ENCODE peak calls at places on chromosome 19, in ten cellular contexts. U is Panc1, X is fibroblast of lung, R is A549, V is IMR-90, F is ovary, G is OCI-LY7, J is stomach, K is neural progenitor cell, Z is body of pancreas. P is an unnamed sample.
A peak's percentile ranks its signal among the peaks of the same experiment; 100 is the strongest.

GRCh38 chr19:531009-531752 is 379 bp upstream of the CDC34 start:
- DNase-seq in Z (peak; percentile 79), X (peak; percentile 67), U (no peak), G (peak; percentile 92), J (peak; percentile 88), K (peak; percentile 97), F (peak; percentile 88), R (peak; percentile 79), V (peak; percentile 76), P (no peak)

GRCh38 chr19:38519988-38520387 is 86.5 kb downstream of the RYR1 start:
- DNase-seq in K (no peak), X (no peak), Z (no peak), U (no peak), J (no peak), V (no peak), G (no peak), R (no peak), F (no peak), P (no peak)

GRCh38 chr19:51187395-51188226 is 37.3 kb upstream of the CD33 start:
- DNase-seq in K (no peak), V (no peak), G (no peak), R (no peak), J (no peak), X (no peak), F (no peak), U (no peak), Z (no peak), P (no peak)

GRCh38 chr19:16886305-16886880 is 2.4 kb upstream of the F2RL3 start:
- DNase-seq in V (peak; percentile 46), Z (peak; percentile 30), G (no peak), F (no peak), R (no peak), X (peak; percentile 36), J (no peak), K (no peak), U (no peak), P (no peak)

GRCh38 chr19:51448011-51448744 is 10.1 kb downstream of the SIGLEC8 start:
- DNase-seq in R (no peak), J (no peak), X (no peak), V (no peak), U (no peak), K (no peak), G (no peak), F (no peak), Z (no peak), P (no peak)

GRCh38 chr19:53642381-53643099 is 10.7 kb downstream of the DPRX start:
- DNase-seq in J (no peak), U (no peak), V (no peak), X (no peak), K (no peak), Z (no peak), R (no peak), G (no peak), F (no peak), P (no peak)

GRCh38 chr19:40337594-40337993 is 10.6 kb downstream of the C19orf47 start:
- DNase-seq in K (no peak), Z (no peak), J (no peak), U (no peak), G (no peak), X (no peak), R (no peak), F (no peak), V (no peak), P (no peak)

GRCh38 chr19:34428549-34429285 is 536 bp downstream of the UBA2 start:
- DNase-seq in K (peak; percentile 61), G (peak; percentile 43), F (no peak), R (peak; percentile 66), Z (peak; percentile 17), V (peak; percentile 17), J (peak; percentile 31), U (no peak), X (peak; percentile 40), P (no peak)

GRCh38 chr19:36046443-36047050 is 7.5 kb downstream of the THAP8 start:
- DNase-seq in V (no peak), U (no peak), F (no peak), G (no peak), K (no peak), R (no peak), X (no peak), J (no peak), Z (no peak), P (no peak)

DNA sequence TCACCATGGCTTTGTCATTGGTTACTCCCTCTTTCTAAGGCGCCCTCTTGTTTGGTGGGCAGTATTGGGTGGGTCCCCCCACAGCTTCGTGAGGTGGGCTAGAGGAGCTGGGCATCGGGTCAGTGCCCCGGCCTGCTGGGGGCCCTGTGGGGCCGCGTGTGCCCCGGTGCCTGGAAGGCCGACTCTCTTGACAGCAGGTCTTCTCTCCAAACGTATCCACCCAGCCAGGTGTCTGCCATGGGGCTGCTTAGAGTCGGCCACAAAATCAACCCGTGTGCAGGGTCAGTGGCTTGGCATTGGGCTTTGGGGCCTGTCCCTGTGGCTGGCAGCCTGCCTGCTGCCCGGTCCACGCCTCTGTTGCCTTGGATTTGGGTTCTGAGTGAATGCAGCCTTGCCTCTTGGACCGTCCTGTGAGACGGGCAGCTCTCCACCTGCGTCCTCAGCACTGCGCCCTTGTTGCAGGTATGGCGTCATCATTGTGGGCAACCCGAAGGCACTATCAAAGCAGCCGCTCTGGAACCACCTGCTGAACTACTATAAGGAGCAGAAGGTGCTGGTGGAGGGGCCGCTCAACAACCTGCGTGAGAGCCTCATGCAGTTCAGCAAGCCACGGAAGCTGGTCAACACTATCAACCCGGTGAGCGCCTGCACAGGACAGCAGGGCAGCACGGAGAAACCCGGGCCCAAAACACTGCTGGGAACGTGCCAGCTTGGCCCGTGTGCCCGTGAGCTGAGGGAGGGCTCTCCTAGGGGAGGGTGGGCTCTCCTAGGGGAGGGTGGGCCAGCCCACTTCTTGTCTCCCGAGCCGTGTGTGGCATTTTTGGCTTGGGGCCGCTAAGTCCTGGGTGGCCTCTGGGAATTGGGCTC is 31.4 kb downstream of the UPF1 start:
- DNase-seq in G (no peak), Z (no peak), X (no peak), R (no peak), K (no peak), F (peak; percentile 21), U (no peak), V (no peak), J (no peak), P (no peak)
- TF ChIP-seq CTCF in G (no peak), Z (no peak), X (no peak), R (no peak), K (no peak), F (no peak), U (no peak), V (no peak), J (no peak), P (no peak)

GRCh38 chr19:46903458-46903857 is 42.7 kb downstream of the ARHGAP35 start:
- DNase-seq in Z (no peak), X (no peak), G (peak; percentile 23), R (no peak), J (no peak), F (no peak), K (no peak), U (no peak), V (no peak), P (no peak)
- H3K4me1 ChIP-seq in Z (peaks cover 38% of the 10 kb centered on the region), X (peaks cover 22% of the 10 kb centered on the region), G (peaks cover 29% of the 10 kb centered on the region), R (peaks cover 56% of the 10 kb centered on the region), J (peaks cover 22% of the 10 kb centered on the region), F (peaks cover 19% of the 10 kb centered on the region), K (peaks cover 6% of the 10 kb centered on the region), U (peaks cover 60% of the 10 kb centered on the region), V (peaks cover 29% of the 10 kb centered on the region), P (peaks cover 32% of the 10 kb centered on the region)

DNA sequence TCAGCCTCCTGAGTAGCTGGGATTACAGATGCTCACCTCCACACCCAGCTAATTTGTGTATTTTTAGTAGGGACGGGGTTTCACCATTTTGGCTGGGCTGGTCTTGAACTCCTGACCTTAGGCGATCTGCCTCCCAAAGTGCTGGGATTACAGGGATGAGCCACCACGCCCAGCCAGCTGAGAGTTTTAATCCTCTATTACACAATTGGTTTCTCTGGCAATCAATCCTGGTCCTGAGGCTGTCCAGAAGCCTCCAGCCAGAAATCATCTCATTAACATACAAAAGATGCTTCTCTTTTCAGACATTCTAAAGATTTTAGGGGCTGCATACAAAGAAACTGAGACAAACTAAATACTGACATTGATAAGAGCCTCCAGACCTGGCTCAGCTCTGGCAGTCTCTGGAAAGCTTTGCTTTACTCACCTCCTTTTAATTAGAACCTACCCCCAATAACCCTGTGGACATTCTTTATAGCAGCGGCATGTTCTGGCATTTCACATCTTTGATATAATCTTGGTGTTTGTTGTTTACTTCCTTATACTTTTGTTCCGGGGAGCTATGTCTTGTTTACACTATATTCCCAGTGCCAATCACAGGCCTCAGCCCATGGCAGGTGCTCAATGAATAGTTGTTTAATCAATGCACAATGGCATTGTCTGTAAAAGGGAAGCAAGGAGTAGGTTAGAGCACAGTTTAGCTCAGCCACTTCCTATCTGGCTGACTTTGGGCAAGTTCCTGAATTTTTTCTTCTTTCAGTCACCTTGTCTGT is 4.1 kb upstream of the ZNF724 start:
- DNase-seq in K (peak; percentile 37), R (no peak), Z (no peak), G (no peak), F (no peak), U (no peak), J (no peak), V (no peak), X (no peak), P (no peak)
- H3K27ac ChIP-seq in K (no peak overlapping the region), R (no peak overlapping the region), Z (no peak overlapping the region), G (no peak overlapping the region), F (no peak overlapping the region), U (no peak overlapping the region), J (no peak overlapping the region), V (no peak overlapping the region), X (no peak overlapping the region), P (no peak overlapping the region)

GRCh38 chr19:41792513-41793413 is 3.6 kb upstream of the CEACAM3 start:
- DNase-seq in Z (peak; percentile 59), V (peak; percentile 36), U (no peak), R (peak; percentile 91), X (peak; percentile 70), J (peak; percentile 61), G (peak; percentile 78), F (no peak), K (peak; percentile 79), P (no peak)
- TF ChIP-seq CTCF in Z (peak; percentile 56), V (peak; percentile 56), U (peak; percentile 85), R (peak; percentile 94), X (peak; percentile 50), J (peak; percentile 56), G (peak; percentile 98), F (no peak), K (peak; percentile 83), P (no peak)

GRCh38 chr19:49913720-49914119 is 15.3 kb upstream of the ATF5 start:
- DNase-seq in X (no peak), Z (no peak), K (no peak), G (no peak), J (no peak), F (no peak), U (no peak), V (no peak), R (no peak), P (no peak)
- H3K4me1 ChIP-seq in X (no peaks in the 10 kb centered on the region), Z (no peaks in the 10 kb centered on the region), K (no peaks in the 10 kb centered on the region), G (peaks cover 14% of the 10 kb centered on the region), J (no peaks in the 10 kb centered on the region), F (peaks cover 9% of the 10 kb centered on the region), U (no peaks in the 10 kb centered on the region), V (peaks cover 3% of the 10 kb centered on the region), R (no peaks in the 10 kb centered on the region), P (peaks cover 6% of the 10 kb centered on the region)

GRCh38 chr19:49801401-49801888 is 11.6 kb downstream of the FUZ start:
- DNase-seq in K (no peak), R (no peak), J (no peak), X (no peak), V (no peak), Z (no peak), F (peak; percentile 43), G (no peak), U (no peak), P (no peak)
- H3K27ac ChIP-seq in K (no peak overlapping the region), R (no peak overlapping the region), J (peak overlapping the region; percentile 55), X (no peak overlapping the region), V (peak overlapping the region; percentile 2), Z (no peak overlapping the region), F (peak overlapping the region; percentile 61), G (no peak overlapping the region), U (no peak overlapping the region), P (no peak overlapping the region)